ENCODE peak calls at places on chromosomes 13 and 19, in six cellular contexts. W is brain microvascular endothelial cell, X is epithelial cell of esophagus, V is transverse colon, L is AML-193, R is HFF-Myc. Q is an unnamed sample.

GRCh38 chr19:5130371-5131030 is 161.6 kb downstream of the KDM4B start:
- DNase-seq in W (no peak), X (no peak), V (peak), L (no peak), R (no peak), Q (no peak)

GRCh38 chr19:3387645-3388589 is 21.5 kb downstream of the NFIC start:
- DNase-seq in W (no peak), X (peak), V (peak), L (no peak), R (peak), Q (peak)

GRCh38 chr19:18397242-18398202 is at the start of gene LRRC25:
- DNase-seq in W (no peak), X (no peak), V (no peak), L (peak), R (no peak), Q (no peak)

GRCh38 chr19:55647732-55648656 is at the start of gene CCDC106:
- DNase-seq in W (peak), X (peak), V (peak), L (peak), R (no peak), Q (no peak)

GRCh38 chr19:3243851-3244700 is 19.6 kb downstream of the CELF5 start:
- DNase-seq in W (peak), X (peak), V (peak), L (peak), R (peak), Q (peak)

GRCh38 chr13:114019367-114019766 is 45.5 kb upstream of the C13orf46 start:
- DNase-seq in W (no peak), X (no peak), V (no peak), L (no peak), R (no peak), Q (no peak)

GRCh38 chr19:13637664-13638063 is 126.7 kb upstream of the MRI1 start:
- DNase-seq in W (peak), X (peak), V (no peak), L (no peak), R (no peak), Q (no peak)

GRCh38 chr13:100490692-100491091 is 97.9 kb downstream of the GGACT start:
- DNase-seq in W (no peak), X (peak), V (no peak), L (no peak), R (no peak), Q (no peak)

GRCh38 chr19:4149518-4150288 is 3.7 kb upstream of the CREB3L3 start:
- DNase-seq in W (no peak), X (no peak), V (peak), L (no peak), R (no peak), Q (no peak)